ENCODE peak calls at places on chromosomes 11 and 22, in five cellular contexts. F is lung, O is M059J, T is erythroblast, N is HT-29. X is an unnamed sample.

GRCh38 chr22:43740587-43741270 is 71.4 kb downstream of the EFCAB6 start:
- DNase-seq in F (no peak), O (no peak), T (peak), N (no peak), X (no peak)

GRCh38 chr22:27207907-27208306 is 550.5 kb downstream of the MIAT start:
- DNase-seq in F (no peak), O (peak), T (no peak), N (no peak), X (no peak)

GRCh38 chr22:44085743-44086741 is 61.9 kb downstream of the PARVB start:
- DNase-seq in F (peak), O (peak), T (peak), N (peak), X (peak)

GRCh38 chr11:10490032-10490397 is 35.0 kb downstream of the AMPD3 start:
- DNase-seq in F (no peak), O (no peak), T (no peak), N (no peak), X (no peak)

GRCh38 chr11:1039481-1040427 is 3.2 kb upstream of the MUC6 start:
- DNase-seq in F (peak), O (peak), T (no peak), N (peak), X (no peak)

GRCh38 chr11:119338318-119338890 is 2.3 kb downstream of the C1QTNF5 start:
- DNase-seq in F (peak), O (no peak), T (peak), N (peak), X (peak)

GRCh38 chr22:41367680-41368542 is 13.8 kb upstream of the TEF start:
- DNase-seq in F (peak), O (no peak), T (no peak), N (no peak), X (no peak)

GRCh38 chr22:46346680-46347405 is 11.3 kb downstream of the TRMU start:
- DNase-seq in F (no peak), O (no peak), T (no peak), N (no peak), X (no peak)

GRCh38 chr11:122038543-122038942 is 77.5 kb downstream of the BLID start:
- DNase-seq in F (no peak), O (peak), T (no peak), N (no peak), X (no peak)

GRCh38 chr11:7115775-7116174 is 27.0 kb downstream of the RBMXL2 start:
- DNase-seq in F (no peak), O (no peak), T (no peak), N (no peak), X (no peak)

GRCh38 chr11:109644158-109644557 is 222.2 kb downstream of the C11orf87 start:
- DNase-seq in F (no peak), O (peak), T (no peak), N (no peak), X (no peak)

GRCh38 chr22:37057796-37058510 is 6.4 kb downstream of the KCTD17 start:
- DNase-seq in F (no peak), O (no peak), T (no peak), N (no peak), X (no peak)

GRCh38 chr11:35250631-35251030 is 111.7 kb downstream of the CD44 start:
- DNase-seq in F (no peak), O (no peak), T (no peak), N (no peak), X (no peak)

GRCh38 chr11:69475141-69475865 is 6.2 kb upstream of the LINC01488 start:
- DNase-seq in F (no peak), O (no peak), T (no peak), N (no peak), X (no peak)

GRCh38 chr22:29306175-29306829 is at the start of gene GAS2L1:
- DNase-seq in F (peak), O (peak), T (peak), N (peak), X (peak)